ENCODE peak calls at places on chromosomes 11 and 22, in ten cellular contexts. I is cardiac fibroblast, R is NCI-H1417, W is GM23338, L is GM04503, S is uterus, T is heart right ventricle, C is Caco-2, Z is neural crest cell, H is MCF 10A. O is an unnamed sample.
A peak's percentile ranks its signal among the peaks of the same experiment; 100 is the strongest.

GRCh38 chr11:121422675-121423074 is 29.4 kb upstream of the SORL1 start:
- DNase-seq in I (no peak), R (no peak), W (no peak), L (no peak), S (no peak), T (no peak), C (no peak), Z (no peak), H (no peak), O (no peak)

GRCh38 chr11:72598901-72599300 is 75.3 kb downstream of the PDE2A start:
- DNase-seq in I (peak; percentile 54), R (peak; percentile 38), W (peak; percentile 79), L (no peak), S (peak; percentile 41), T (peak; percentile 65), C (peak; percentile 72), Z (peak; percentile 51), H (peak; percentile 27), O (no peak)

GRCh38 chr11:79440451-79441158 is at the start of gene TENM4:
- DNase-seq in I (peak; percentile 73), R (peak; percentile 91), W (peak; percentile 49), L (no peak), S (peak; percentile 73), T (peak; percentile 50), C (no peak), Z (peak; percentile 65), H (peak; percentile 61), O (peak; percentile 71)

GRCh38 chr11:12769834-12770345 is 95.7 kb downstream of the TEAD1 start:
- DNase-seq in I (peak; percentile 90), R (peak; percentile 81), W (peak; percentile 39), L (peak; percentile 72), S (no peak), T (no peak), C (no peak), Z (no peak), H (peak; percentile 86), O (peak; percentile 90)

GRCh38 chr22:36048911-36049677 is 20.5 kb upstream of the RBFOX2 start:
- DNase-seq in I (peak; percentile 52), R (no peak), W (no peak), L (no peak), S (no peak), T (no peak), C (no peak), Z (no peak), H (peak; percentile 23), O (no peak)

GRCh38 chr11:28773606-28774005 is 665.4 kb downstream of the METTL15 start:
- DNase-seq in I (no peak), R (no peak), W (peak; percentile 15), L (no peak), S (no peak), T (no peak), C (no peak), Z (no peak), H (no peak), O (no peak)

GRCh38 chr11:33734441-33735165 is 1.6 kb downstream of the CD59 start:
- DNase-seq in I (peak; percentile 63), R (peak; percentile 79), W (no peak), L (no peak), S (no peak), T (no peak), C (no peak), Z (no peak), H (peak; percentile 69), O (no peak)

GRCh38 chr11:62792193-62792575 is 378 bp upstream of the TMEM223 start:
- DNase-seq in I (no peak), R (no peak), W (peak; percentile 46), L (no peak), S (no peak), T (peak; percentile 72), C (no peak), Z (no peak), H (no peak), O (no peak)

GRCh38 chr11:47220401-47220821 is 5.6 kb downstream of the DDB2 start:
- DNase-seq in I (peak; percentile 92), R (no peak), W (no peak), L (peak; percentile 44), S (no peak), T (no peak), C (no peak), Z (no peak), H (peak; percentile 80), O (no peak)

GRCh38 chr11:3803726-3804510 is 4.4 kb upstream of the PGAP2 start:
- DNase-seq in I (peak; percentile 45), R (no peak), W (no peak), L (no peak), S (no peak), T (no peak), C (no peak), Z (no peak), H (no peak), O (no peak)

GRCh38 chr11:115087791-115088190 is 409.5 kb downstream of the NXPE2 start:
- DNase-seq in I (no peak), R (no peak), W (peak; percentile 59), L (no peak), S (no peak), T (no peak), C (no peak), Z (no peak), H (no peak), O (no peak)

GRCh38 chr11:110755961-110756360 is 43.7 kb upstream of the ARHGAP20 start:
- DNase-seq in I (no peak), R (no peak), W (no peak), L (no peak), S (no peak), T (no peak), C (no peak), Z (no peak), H (no peak), O (no peak)

GRCh38 chr11:123145220-123145619 is 49.8 kb downstream of the CLMP start:
- DNase-seq in I (peak; percentile 96), R (no peak), W (no peak), L (peak; percentile 88), S (peak; percentile 30), T (no peak), C (no peak), Z (no peak), H (peak; percentile 99), O (peak; percentile 49)

GRCh38 chr11:70641366-70641765 is 243.0 kb downstream of the CTTN start:
- DNase-seq in I (no peak), R (no peak), W (no peak), L (no peak), S (no peak), T (no peak), C (no peak), Z (peak; percentile 17), H (no peak), O (no peak)

GRCh38 chr11:86396403-86396802 is 21.7 kb downstream of the CCDC81 start:
- DNase-seq in I (peak; percentile 82), R (no peak), W (no peak), L (peak; percentile 53), S (no peak), T (no peak), C (no peak), Z (no peak), H (no peak), O (no peak)

GRCh38 chr11:18471995-18472394 is 16.3 kb downstream of the LDHAL6A start:
- DNase-seq in I (no peak), R (no peak), W (no peak), L (no peak), S (no peak), T (no peak), C (no peak), Z (no peak), H (no peak), O (no peak)

GRCh38 chr22:32820131-32820882 is 18.8 kb downstream of the TIMP3 start:
- DNase-seq in I (no peak), R (no peak), W (no peak), L (no peak), S (no peak), T (no peak), C (no peak), Z (no peak), H (no peak), O (no peak)

GRCh38 chr11:2687223-2687530 is 12.6 kb downstream of the KCNQ1OT1 start:
- DNase-seq in I (no peak), R (no peak), W (no peak), L (no peak), S (no peak), T (no peak), C (peak; percentile 30), Z (no peak), H (no peak), O (no peak)

GRCh38 chr11:35792846-35793192 is 130.2 kb downstream of the TRIM44 start:
- DNase-seq in I (no peak), R (no peak), W (no peak), L (no peak), S (no peak), T (no peak), C (no peak), Z (no peak), H (no peak), O (no peak)

GRCh38 chr11:94740083-94740974 is 27.8 kb upstream of the AMOTL1 start:
- DNase-seq in I (peak; percentile 25), R (peak; percentile 89), W (peak; percentile 70), L (no peak), S (peak; percentile 66), T (peak; percentile 54), C (no peak), Z (peak; percentile 54), H (no peak), O (no peak)

GRCh38 chr22:46256358-46256958 is 6.4 kb upstream of the CDPF1 start:
- DNase-seq in I (no peak), R (no peak), W (no peak), L (no peak), S (no peak), T (no peak), C (no peak), Z (no peak), H (no peak), O (peak; percentile 20)

GRCh38 chr22:39833610-39834009 is 60.0 kb downstream of the ENTHD1 start:
- DNase-seq in I (no peak), R (no peak), W (no peak), L (no peak), S (no peak), T (no peak), C (no peak), Z (no peak), H (no peak), O (no peak)

GRCh38 chr11:2776351-2777061 is 76.7 kb upstream of the KCNQ1OT1 start:
- DNase-seq in I (no peak), R (no peak), W (no peak), L (no peak), S (peak; percentile 16), T (peak; percentile 2), C (peak; percentile 29), Z (peak; percentile 1), H (no peak), O (no peak)

GRCh38 chr11:2513441-2513840 is 68.6 kb downstream of the KCNQ1 start:
- DNase-seq in I (no peak), R (no peak), W (no peak), L (no peak), S (no peak), T (no peak), C (no peak), Z (no peak), H (no peak), O (no peak)

GRCh38 chr22:43926349-43926710 is 2.7 kb downstream of the PNPLA3 start:
- DNase-seq in I (no peak), R (no peak), W (no peak), L (no peak), S (no peak), T (no peak), C (no peak), Z (no peak), H (no peak), O (no peak)

GRCh38 chr11:119779195-119780071 is 50.4 kb upstream of the NECTIN1 start:
- DNase-seq in I (no peak), R (no peak), W (no peak), L (no peak), S (no peak), T (peak; percentile 66), C (no peak), Z (no peak), H (no peak), O (no peak)

GRCh38 chr11:130181295-130182272 is 22.0 kb downstream of the ST14 start:
- DNase-seq in I (peak; percentile 84), R (peak; percentile 91), W (no peak), L (peak; percentile 51), S (no peak), T (peak; percentile 23), C (peak; percentile 99), Z (no peak), H (peak; percentile 79), O (peak; percentile 6)

GRCh38 chr22:24485608-24486007 is 9.5 kb upstream of the UPB1 start:
- DNase-seq in I (no peak), R (no peak), W (no peak), L (no peak), S (no peak), T (peak; percentile 36), C (no peak), Z (no peak), H (no peak), O (no peak)

O was measured in retinal pigment epithelial cell.